ENCODE peak calls at places on chromosome 7, in five cellular contexts. T is IMR-90, B is fibroblast of lung, S is endodermal cell, R is dorsolateral prefrontal cortex. I is an unnamed sample.

GRCh38 chr7:91569702-91570457 is 305.6 kb downstream of the FZD1 start:
- DNase-seq in T (no peak), B (peak), S (no peak), R (no peak), I (no peak)

GRCh38 chr7:44547536-44548221 is 6.5 kb upstream of the NPC1L1 start:
- DNase-seq in T (no peak), B (peak), S (no peak), R (no peak), I (peak)

GRCh38 chr7:78953090-78953489 is 500.4 kb downstream of the MAGI2 start:
- DNase-seq in T (peak), B (no peak), S (no peak), R (no peak), I (no peak)

GRCh38 chr7:98285132-98286092 is 3.9 kb downstream of the BRI3 start:
- DNase-seq in T (no peak), B (no peak), S (no peak), R (no peak), I (no peak)

GRCh38 chr7:119640861-119641260 is 632.1 kb upstream of the KCND2 start:
- DNase-seq in T (no peak), B (no peak), S (peak), R (no peak), I (no peak)

GRCh38 chr7:8260871-8261707 is 878 bp downstream of the ICA1 start:
- DNase-seq in T (no peak), B (peak), S (no peak), R (peak), I (peak)

GRCh38 chr7:31782411-31782991 is 95.5 kb downstream of the PPP1R17 start:
- DNase-seq in T (peak), B (peak), S (peak), R (no peak), I (peak)

GRCh38 chr7:82562716-82563404 is 119.3 kb upstream of the CACNA2D1 start:
- DNase-seq in T (peak), B (peak), S (no peak), R (no peak), I (peak)

GRCh38 chr7:12685550-12685949 is 1.9 kb upstream of the ARL4A start:
- DNase-seq in T (peak), B (peak), S (peak), R (no peak), I (peak)

GRCh38 chr7:131015131-131015954 is 281.3 kb upstream of the KLF14 start:
- DNase-seq in T (peak), B (peak), S (peak), R (no peak), I (peak)

GRCh38 chr7:50696810-50697582 is 85.7 kb downstream of the GRB10 start:
- DNase-seq in T (no peak), B (no peak), S (peak), R (no peak), I (no peak)

GRCh38 chr7:50939026-50939425 is 156.3 kb upstream of the GRB10 start:
- DNase-seq in T (peak), B (peak), S (no peak), R (no peak), I (peak)

GRCh38 chr7:116692599-116693308 is 20.8 kb downstream of the MET start:
- DNase-seq in T (peak), B (no peak), S (no peak), R (no peak), I (no peak)

GRCh38 chr7:8177109-8177933 is 84.6 kb downstream of the ICA1 start:
- DNase-seq in T (no peak), B (no peak), S (no peak), R (no peak), I (no peak)

GRCh38 chr7:15577600-15577999 is 15.8 kb upstream of the AGMO start:
- DNase-seq in T (no peak), B (no peak), S (no peak), R (no peak), I (no peak)

GRCh38 chr7:15584575-15584974 is 22.8 kb upstream of the AGMO start:
- DNase-seq in T (no peak), B (no peak), S (no peak), R (no peak), I (no peak)

GRCh38 chr7:15582773-15583172 is 21.0 kb upstream of the AGMO start:
- DNase-seq in T (no peak), B (peak), S (no peak), R (no peak), I (no peak)

GRCh38 chr7:15581352-15581951 is 19.6 kb upstream of the AGMO start:
- DNase-seq in T (no peak), B (no peak), S (no peak), R (no peak), I (no peak)

DNA sequence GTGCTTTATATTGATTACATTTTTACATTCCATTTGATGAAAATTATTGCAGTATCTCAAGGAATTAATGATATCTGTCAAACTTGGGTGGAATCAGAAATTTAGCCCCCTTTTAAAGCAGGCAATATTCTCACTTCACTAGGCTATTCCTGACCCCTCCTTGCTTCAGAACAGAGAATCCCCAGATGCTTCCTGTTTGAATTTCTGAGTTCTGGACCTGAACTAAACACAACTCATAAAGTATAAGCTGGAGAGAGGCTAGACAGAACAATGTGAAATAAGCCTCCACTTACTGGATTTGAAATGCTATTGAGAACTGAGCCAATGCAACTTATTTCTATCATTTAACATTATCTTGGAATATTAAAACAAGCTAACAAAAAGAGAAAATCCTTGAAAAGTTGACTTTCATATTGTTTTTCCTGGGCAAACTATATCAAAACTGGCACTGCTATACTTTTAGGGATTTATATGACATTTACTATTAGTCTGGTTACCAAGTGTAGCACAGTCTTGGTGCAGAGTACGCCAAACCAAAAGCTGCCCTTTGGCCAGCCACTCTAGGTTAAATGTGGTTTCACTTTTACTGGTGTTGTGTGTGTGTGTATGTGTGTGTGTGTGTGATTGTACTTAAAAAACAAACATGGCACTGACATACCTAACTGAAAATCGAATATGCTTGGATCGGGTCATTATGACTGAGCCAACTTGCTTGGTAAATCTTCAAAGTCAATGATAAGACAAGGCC is 19.0 kb upstream of the AGMO start:
- DNase-seq in T (no peak), B (no peak), S (no peak), R (no peak), I (no peak)
- H3K27ac ChIP-seq in T (no peak), B (no peak), S (no peak), R (no peak), I (no peak)

DNA sequence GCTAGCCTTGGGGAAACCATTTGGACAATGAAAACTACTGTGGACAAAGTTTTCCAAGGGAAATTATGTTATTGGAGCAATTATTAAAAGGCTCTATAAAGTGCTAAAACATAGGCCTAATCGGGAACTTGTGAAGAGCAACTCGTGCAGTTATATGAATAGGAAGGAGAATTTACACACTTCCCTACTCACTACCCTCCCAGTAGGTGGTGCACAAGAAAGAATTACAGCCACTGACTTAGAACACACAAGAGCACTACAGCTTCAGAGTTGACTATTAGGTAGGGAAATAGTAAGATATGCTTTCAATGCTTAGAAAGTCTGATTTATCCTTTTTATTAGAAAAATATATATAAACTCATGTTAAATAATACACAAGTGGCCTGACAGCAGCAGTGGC is 47.2 kb downstream of the GSAP start:
- DNase-seq in T (peak), B (peak), S (no peak), R (no peak), I (peak)
- TF ChIP-seq CTCF in T (no peak), B (no peak), S (peak), R (no peak), I (peak)

DNA sequence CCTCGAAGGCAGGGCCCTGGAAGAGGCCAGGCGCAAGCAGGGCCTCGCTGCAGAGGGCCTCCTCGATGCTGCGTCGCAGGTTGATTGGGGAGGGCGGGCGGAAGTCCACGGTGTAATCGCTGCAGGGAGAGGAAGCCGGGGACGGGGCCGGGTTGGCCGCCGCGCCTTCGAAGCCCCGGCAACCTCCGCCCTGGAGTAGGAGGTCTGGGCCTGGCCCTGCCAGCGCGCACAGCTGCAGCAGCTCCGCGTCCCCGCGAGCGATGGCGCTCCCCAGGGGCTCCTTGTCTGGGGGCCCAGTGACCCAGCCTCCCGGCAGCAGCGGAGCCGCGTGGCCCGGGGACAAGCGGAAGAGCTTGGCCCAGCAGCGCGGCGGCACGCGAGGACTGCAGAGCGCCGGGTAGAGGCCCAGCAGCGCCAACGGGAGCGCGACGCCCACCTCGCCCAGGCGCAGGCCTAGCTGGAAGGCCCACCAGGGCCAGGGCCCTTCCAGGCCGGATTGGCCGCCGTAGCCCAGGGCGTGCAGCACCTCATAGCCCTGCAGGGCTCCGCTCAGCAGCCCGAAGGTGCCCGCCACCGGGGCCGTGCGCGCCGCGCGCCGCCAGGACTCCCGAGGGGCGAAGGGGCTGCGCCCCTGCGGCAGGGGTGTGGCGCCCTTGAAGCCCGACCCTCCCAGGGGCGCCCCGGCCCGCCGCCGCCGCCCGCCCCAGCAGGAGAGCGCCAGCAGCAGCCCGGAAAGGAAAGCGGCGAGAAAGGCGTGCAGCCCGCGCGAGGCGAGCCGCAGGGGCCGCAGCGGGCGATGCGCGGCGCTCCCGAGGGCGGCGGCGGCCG is 7.8 kb upstream of the RBM28 start:
- DNase-seq in T (no peak), B (no peak), S (peak), R (no peak), I (no peak)
- H3K4me3 ChIP-seq in T (no peak), B (no peak), S (no peak), R (no peak), I (no peak)

GRCh38 chr7:22718200-22718711 is 8.7 kb upstream of the IL6 start:
- DNase-seq in T (peak), B (peak), S (peak), R (no peak), I (peak)
- H3K27ac ChIP-seq in T (peak), B (peak), S (no peak), R (no peak), I (peak)

GRCh38 chr7:100629117-100629711 is 12.1 kb downstream of the TFR2 start:
- DNase-seq in T (no peak), B (no peak), S (peak), R (no peak), I (no peak)
- TF ChIP-seq CTCF in T (peak), B (no peak), S (peak), R (no peak), I (peak)

DNA sequence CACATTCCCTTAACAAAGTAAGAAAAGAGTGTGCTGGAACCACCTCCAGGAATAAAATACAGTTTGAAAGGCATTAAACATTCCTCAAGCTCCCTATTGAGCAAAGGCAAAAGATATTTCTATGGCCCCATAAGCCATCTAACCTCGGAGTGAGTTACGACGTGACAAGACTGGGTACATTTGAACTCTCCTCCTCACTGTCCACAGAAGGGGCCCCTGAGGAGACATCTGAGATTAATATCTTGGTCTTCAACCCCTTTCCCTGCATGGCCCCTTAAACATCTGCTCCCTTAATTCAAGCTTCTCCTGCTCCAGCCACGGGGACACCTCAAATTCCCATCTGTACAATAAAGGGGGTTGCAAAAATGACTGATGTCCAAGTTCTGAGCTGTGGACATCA is 526 bp downstream of the GIMAP1 start:
- DNase-seq in T (no peak), B (no peak), S (no peak), R (no peak), I (no peak)
- H3K4me3 ChIP-seq in T (no peak), B (no peak), S (no peak), R (peak), I (no peak)

GRCh38 chr7:2523941-2524807 is 4.6 kb downstream of the LFNG start:
- DNase-seq in T (peak), B (no peak), S (peak), R (peak), I (no peak)
- H3K27ac ChIP-seq in T (no peak), B (no peak), S (peak), R (peak), I (no peak)

GRCh38 chr7:132394283-132395003 is 181.8 kb downstream of the PLXNA4 start:
- DNase-seq in T (no peak), B (no peak), S (peak), R (no peak), I (no peak)
- TF ChIP-seq CTCF in T (no peak), B (no peak), S (peak), R (no peak), I (peak)